ENCODE peak calls at places on chromosomes 2 and 18, in nine cellular contexts. V is HS-5; A is stimulated activated CD8-positive, alpha-beta memory T cell treated with anti-CD3 and anti-CD28 coated beads, Interleukin-4, amount 100 ng/mL, for 24 hours; B is WTC11; G is cardiac muscle cell; W is left kidney; J is endodermal cell; H is CMK; K is head of caudate nucleus. R is an unnamed sample.

GRCh38 chr2:143451622-143452021 is 322.4 kb downstream of the ARHGAP15 start:
- DNase-seq in V (no peak), A (no peak), B (no peak), G (no peak), W (peak), J (no peak), H (no peak), K (no peak), R (no peak)

GRCh38 chr2:190435031-190435677 is 27.0 kb downstream of the MFSD6 start:
- DNase-seq in V (no peak), A (no peak), B (no peak), G (no peak), W (no peak), J (no peak), H (peak), K (no peak), R (no peak)

GRCh38 chr2:20661028-20661980 is 5.6 kb upstream of the GDF7 start:
- DNase-seq in V (peak), A (peak), B (peak), G (peak), W (peak), J (peak), H (peak), K (peak), R (no peak)

GRCh38 chr2:168500516-168500915 is 44.4 kb downstream of the CERS6 start:
- DNase-seq in V (no peak), A (no peak), B (no peak), G (no peak), W (no peak), J (no peak), H (no peak), K (no peak), R (no peak)

GRCh38 chr18:22560797-22561196 is 143.1 kb upstream of the CTAGE1 start:
- DNase-seq in V (no peak), A (no peak), B (no peak), G (no peak), W (no peak), J (no peak), H (no peak), K (no peak), R (no peak)

GRCh38 chr2:196376984-196377877 is 205.9 kb upstream of the STK17B start:
- DNase-seq in V (no peak), A (peak), B (no peak), G (peak), W (no peak), J (no peak), H (no peak), K (no peak), R (peak)

GRCh38 chr2:204545861-204546773 is 842 bp downstream of the PARD3B start:
- DNase-seq in V (no peak), A (no peak), B (peak), G (no peak), W (peak), J (peak), H (no peak), K (peak), R (no peak)

GRCh38 chr2:1686784-1687105 is 57.6 kb downstream of the PXDN start:
- DNase-seq in V (no peak), A (no peak), B (no peak), G (no peak), W (peak), J (peak), H (no peak), K (no peak), R (no peak)

GRCh38 chr2:229575569-229576315 is 138.6 kb downstream of the DNER start:
- DNase-seq in V (no peak), A (no peak), B (no peak), G (peak), W (no peak), J (no peak), H (no peak), K (no peak), R (no peak)

GRCh38 chr2:84278386-84278785 is 180.7 kb downstream of the SUCLG1 start:
- DNase-seq in V (no peak), A (no peak), B (no peak), G (no peak), W (no peak), J (no peak), H (peak), K (no peak), R (no peak)

GRCh38 chr2:38712871-38713270 is 38.3 kb downstream of the SRSF7 start:
- DNase-seq in V (no peak), A (no peak), B (no peak), G (no peak), W (no peak), J (no peak), H (no peak), K (no peak), R (no peak)

GRCh38 chr2:169799555-169799954 is 884 bp downstream of the SSB start:
- DNase-seq in V (peak), A (no peak), B (no peak), G (peak), W (peak), J (no peak), H (no peak), K (no peak), R (no peak)

GRCh38 chr2:206915136-206915535 is 24.2 kb upstream of the CPO start:
- DNase-seq in V (peak), A (no peak), B (no peak), G (peak), W (peak), J (no peak), H (peak), K (no peak), R (peak)

GRCh38 chr2:118348380-118349024 is 260.2 kb downstream of the INSIG2 start:
- DNase-seq in V (no peak), A (no peak), B (no peak), G (no peak), W (no peak), J (no peak), H (no peak), K (no peak), R (no peak)

GRCh38 chr2:118580651-118581050 is 266.8 kb downstream of the EN1 start:
- DNase-seq in V (peak), A (no peak), B (no peak), G (peak), W (no peak), J (no peak), H (no peak), K (no peak), R (no peak)

GRCh38 chr2:105042189-105042588 is 4.3 kb downstream of the MRPS9 start:
- DNase-seq in V (no peak), A (no peak), B (peak), G (no peak), W (peak), J (peak), H (no peak), K (no peak), R (no peak)

GRCh38 chr2:58428553-58429284 is 187.6 kb upstream of the FANCL start:
- DNase-seq in V (no peak), A (no peak), B (peak), G (peak), W (peak), J (peak), H (no peak), K (peak), R (no peak)

GRCh38 chr2:187917535-187917934 is 363.3 kb upstream of the TFPI start:
- DNase-seq in V (no peak), A (no peak), B (no peak), G (peak), W (no peak), J (no peak), H (no peak), K (no peak), R (no peak)

GRCh38 chr18:69889009-69889408 is 58.7 kb downstream of the CD226 start:
- DNase-seq in V (no peak), A (no peak), B (no peak), G (no peak), W (no peak), J (no peak), H (no peak), K (no peak), R (no peak)

GRCh38 chr2:175036582-175037018 is 31.4 kb upstream of the CHN1 start:
- DNase-seq in V (peak), A (no peak), B (no peak), G (peak), W (peak), J (no peak), H (peak), K (no peak), R (no peak)

GRCh38 chr2:239376351-239376750 is 24.5 kb downstream of the HDAC4 start:
- DNase-seq in V (no peak), A (no peak), B (no peak), G (no peak), W (no peak), J (no peak), H (no peak), K (no peak), R (no peak)

GRCh38 chr2:55099878-55100820 is 49.9 kb upstream of the RTN4 start:
- DNase-seq in V (peak), A (no peak), B (no peak), G (peak), W (no peak), J (no peak), H (no peak), K (no peak), R (no peak)

GRCh38 chr2:115034801-115035200 is 592.4 kb downstream of the DPP10 start:
- DNase-seq in V (no peak), A (no peak), B (no peak), G (no peak), W (no peak), J (no peak), H (no peak), K (no peak), R (no peak)

GRCh38 chr2:96852667-96853066 is 5.1 kb downstream of the ANKRD39 start:
- DNase-seq in V (no peak), A (no peak), B (no peak), G (no peak), W (no peak), J (no peak), H (no peak), K (no peak), R (no peak)

GRCh38 chr2:100418563-100418962 is 1.1 kb upstream of the CHST10 start:
- DNase-seq in V (no peak), A (no peak), B (no peak), G (no peak), W (no peak), J (no peak), H (no peak), K (no peak), R (no peak)

GRCh38 chr2:119012345-119013301 is 70.6 kb downstream of the MARCO start:
- DNase-seq in V (no peak), A (no peak), B (no peak), G (no peak), W (no peak), J (peak), H (no peak), K (no peak), R (no peak)

GRCh38 chr2:26399781-26400376 is 1.8 kb upstream of the DRC1 start:
- DNase-seq in V (no peak), A (no peak), B (no peak), G (no peak), W (peak), J (no peak), H (no peak), K (no peak), R (no peak)

GRCh38 chr2:71833855-71834554 is 313.7 kb downstream of the CYP26B1 start:
- DNase-seq in V (no peak), A (no peak), B (no peak), G (peak), W (no peak), J (peak), H (no peak), K (no peak), R (no peak)